ENCODE peak calls at places on chromosome 11, in nine cellular contexts. S, M, V, T, L, F, I, Z and N are unnamed samples.

GRCh38 chr11:75520688-75521087 is 5.1 kb downstream of the GDPD5 start:
- DNase-seq in S (peak; percentile 66), M (no peak), V (peak; percentile 90), T (no peak), L (no peak), F (no peak), I (no peak), Z (no peak), N (no peak)

GRCh38 chr11:71446942-71447688 is 1.1 kb downstream of the DHCR7 start:
- DNase-seq in S (no peak), M (no peak), V (peak; percentile 77), T (no peak), L (no peak), F (peak; percentile 57), I (peak; percentile 69), Z (no peak), N (peak; percentile 54)

GRCh38 chr11:83459802-83460201 is 173.6 kb upstream of the CCDC90B start:
- DNase-seq in S (no peak), M (no peak), V (no peak), T (no peak), L (no peak), F (no peak), I (peak; percentile 1), Z (no peak), N (no peak)

GRCh38 chr11:15176646-15177163 is 62.0 kb downstream of the INSC start:
- DNase-seq in S (no peak), M (no peak), V (no peak), T (no peak), L (no peak), F (no peak), I (no peak), Z (no peak), N (no peak)

GRCh38 chr11:63639195-63639832 is 25.1 kb upstream of the PLAAT3 start:
- DNase-seq in S (no peak), M (no peak), V (no peak), T (no peak), L (no peak), F (no peak), I (peak; percentile 15), Z (no peak), N (no peak)

GRCh38 chr11:48107188-48107704 is 109.4 kb upstream of the OR4B1 start:
- DNase-seq in S (no peak), M (no peak), V (peak; percentile 39), T (no peak), L (peak; percentile 49), F (peak; percentile 43), I (peak; percentile 60), Z (no peak), N (no peak)

GRCh38 chr11:18235394-18235926 is 1.1 kb downstream of the SAA4 start:
- DNase-seq in S (no peak), M (no peak), V (no peak), T (no peak), L (no peak), F (no peak), I (no peak), Z (no peak), N (no peak)

GRCh38 chr11:15800121-15800800 is 556.1 kb downstream of the SOX6 start:
- DNase-seq in S (peak; percentile 54), M (no peak), V (peak; percentile 52), T (peak; percentile 35), L (peak; percentile 78), F (peak; percentile 94), I (peak; percentile 96), Z (no peak), N (peak; percentile 55)

GRCh38 chr11:132336781-132337535 is 966.5 kb downstream of the NTM start:
- DNase-seq in S (no peak), M (no peak), V (no peak), T (no peak), L (no peak), F (no peak), I (no peak), Z (no peak), N (no peak)

GRCh38 chr11:29538339-29539036 is 478.3 kb downstream of the KCNA4 start:
- DNase-seq in S (no peak), M (no peak), V (no peak), T (no peak), L (no peak), F (no peak), I (no peak), Z (no peak), N (no peak)

GRCh38 chr11:61756452-61757212 is 4.2 kb downstream of the MYRF start:
- DNase-seq in S (no peak), M (no peak), V (peak; percentile 91), T (no peak), L (no peak), F (peak; percentile 26), I (peak; percentile 46), Z (no peak), N (peak; percentile 97)

GRCh38 chr11:120601566-120601965 is 90.0 kb downstream of the GRIK4 start:
- DNase-seq in S (no peak), M (no peak), V (no peak), T (no peak), L (no peak), F (peak; percentile 49), I (peak; percentile 57), Z (no peak), N (no peak)

GRCh38 chr11:120235024-120235628 is 4.8 kb upstream of the POU2F3 start:
- DNase-seq in S (peak; percentile 68), M (peak; percentile 57), V (no peak), T (peak; percentile 62), L (no peak), F (no peak), I (peak; percentile 47), Z (no peak), N (peak; percentile 77)

GRCh38 chr11:46161201-46161600 is 39.9 kb upstream of the PHF21A start:
- DNase-seq in S (no peak), M (no peak), V (no peak), T (no peak), L (no peak), F (no peak), I (no peak), Z (no peak), N (peak; percentile 18)

GRCh38 chr11:115078461-115079438 is 400.4 kb downstream of the NXPE2 start:
- DNase-seq in S (no peak), M (no peak), V (no peak), T (no peak), L (no peak), F (no peak), I (no peak), Z (no peak), N (no peak)

DNA sequence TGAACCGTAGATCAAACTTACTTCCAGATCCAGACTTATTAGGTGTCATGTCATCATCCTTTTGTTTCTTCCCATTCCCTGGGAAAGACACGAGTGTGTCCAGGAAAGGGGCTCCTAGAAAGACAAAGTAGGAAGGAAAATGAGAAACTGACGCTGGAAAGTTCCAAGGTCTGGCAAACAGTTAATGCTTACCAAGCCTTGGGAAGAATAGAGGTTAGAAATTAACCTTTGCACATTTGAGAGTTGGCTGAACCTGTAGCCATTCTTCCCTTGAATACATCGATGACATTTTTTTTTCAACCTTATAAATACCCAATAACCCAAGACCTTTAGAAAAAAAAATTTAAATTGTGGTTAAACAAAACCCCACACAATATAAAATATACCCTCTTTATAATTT is 77.3 kb downstream of the TRAF6 start:
- DNase-seq in S (no peak), M (no peak), V (no peak), T (no peak), L (no peak), F (no peak), I (no peak), Z (no peak), N (no peak)
- H3K27ac ChIP-seq in S (no peak overlapping the region), M (no peak overlapping the region), V (no peak overlapping the region), T (no peak overlapping the region), L (no peak overlapping the region), F (peak overlapping the region; percentile 93), I (no peak overlapping the region), Z (no peak overlapping the region), N (no peak overlapping the region)

GRCh38 chr11:9617960-9618359 is 44.5 kb downstream of the WEE1 start:
- DNase-seq in S (no peak), M (no peak), V (no peak), T (no peak), L (no peak), F (peak; percentile 62), I (peak; percentile 69), Z (no peak), N (no peak)
- H3K27ac ChIP-seq in S (peak overlapping the region; percentile 69), M (no peak overlapping the region), V (no peak overlapping the region), T (no peak overlapping the region), L (no peak overlapping the region), F (no peak overlapping the region), I (peak overlapping the region; percentile 68), Z (no peak overlapping the region), N (no peak overlapping the region)

DNA sequence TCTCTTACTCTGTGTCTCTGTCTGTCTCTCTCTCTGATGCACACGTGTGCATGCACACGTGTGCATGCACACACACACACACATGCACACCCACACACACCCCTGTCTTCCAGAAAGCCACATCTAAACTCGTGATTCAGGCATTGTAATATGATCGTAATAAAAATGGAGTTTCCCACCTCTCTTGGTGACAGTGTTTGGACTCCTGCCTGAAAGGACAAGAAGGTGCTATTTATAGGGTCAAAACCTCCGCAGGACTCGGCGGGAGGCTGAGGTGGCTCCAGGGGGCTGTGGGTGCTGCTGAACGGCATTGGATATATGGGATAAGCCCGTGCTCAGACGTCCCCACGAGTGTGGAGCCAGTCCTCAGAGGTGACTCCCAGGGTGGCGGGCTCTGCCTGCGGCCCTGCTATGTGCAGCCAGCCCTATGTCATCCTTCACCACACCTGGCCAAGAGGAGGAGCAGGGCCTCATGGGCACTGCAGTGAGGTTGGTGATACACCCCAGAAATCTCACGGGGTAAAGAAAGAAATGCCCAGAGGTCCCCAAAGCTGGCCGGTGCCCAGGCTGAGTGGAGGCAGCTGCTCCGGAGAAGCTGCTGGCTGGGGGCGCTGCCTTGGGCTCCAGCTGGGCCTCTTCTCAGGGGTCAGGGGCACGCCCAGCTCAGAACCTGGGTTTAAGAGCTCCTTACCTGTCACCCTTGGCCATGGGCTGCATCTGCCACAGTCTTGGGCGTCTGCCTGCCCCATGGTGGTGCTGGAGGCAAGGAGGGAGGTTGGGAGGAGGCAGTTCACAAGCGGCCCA is 5.0 kb upstream of the OSBPL5 start:
- DNase-seq in S (peak; percentile 56), M (no peak), V (no peak), T (no peak), L (no peak), F (peak; percentile 57), I (no peak), Z (no peak), N (no peak)
- H3K27ac ChIP-seq in S (peak overlapping the region; percentile 72), M (no peak overlapping the region), V (no peak overlapping the region), T (peak overlapping the region; percentile 73), L (no peak overlapping the region), F (no peak overlapping the region), I (peak overlapping the region; percentile 88), Z (no peak overlapping the region), N (no peak overlapping the region)

DNA sequence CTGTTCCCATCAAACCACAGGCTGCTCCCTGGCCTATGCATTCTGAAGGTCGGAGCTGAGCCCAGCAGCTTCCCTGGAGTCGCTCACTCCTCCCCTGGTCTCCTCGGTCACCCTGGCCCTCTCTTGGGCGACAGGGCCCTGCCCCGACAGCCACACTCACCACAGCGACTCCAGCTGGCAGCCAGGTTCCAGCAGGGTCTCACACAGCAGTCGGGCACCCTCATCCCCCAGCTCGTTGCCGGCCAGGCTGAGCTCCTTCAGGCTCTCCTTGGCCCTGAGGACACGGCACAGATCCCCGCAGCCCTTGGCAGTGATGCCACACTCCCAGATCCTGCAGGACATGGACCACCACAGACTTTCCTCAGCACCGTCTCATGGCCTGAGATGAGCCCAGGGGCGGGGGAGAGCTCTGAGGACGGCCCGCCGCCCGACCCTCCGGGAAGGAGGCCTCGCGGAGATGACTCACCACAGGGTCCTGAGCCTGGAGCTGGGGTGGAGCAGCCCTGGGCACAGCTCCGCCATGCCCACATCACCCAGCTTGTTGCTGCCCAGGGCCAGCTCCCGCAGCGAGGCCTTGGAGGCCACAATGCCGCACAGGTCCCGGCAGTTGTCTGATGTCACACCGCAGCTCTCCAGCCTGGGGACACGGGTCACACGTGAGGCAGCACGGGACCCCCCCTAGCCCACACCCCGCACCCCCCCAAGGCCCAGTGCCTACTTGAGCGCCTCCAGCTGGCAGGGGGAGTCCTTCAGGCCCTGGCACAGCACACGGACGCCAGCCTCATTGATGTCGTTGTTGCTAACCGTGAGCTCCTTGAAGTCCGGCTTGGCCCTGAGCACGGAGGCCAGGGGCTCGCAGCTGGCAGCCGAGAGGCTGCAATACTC is 8.5 kb downstream of the RNH1 start:
- DNase-seq in S (peak; percentile 56), M (no peak), V (no peak), T (no peak), L (no peak), F (no peak), I (no peak), Z (no peak), N (no peak)
- H3K27ac ChIP-seq in S (no peak overlapping the region), M (no peak overlapping the region), V (no peak overlapping the region), T (peak overlapping the region; percentile 99), L (no peak overlapping the region), F (no peak overlapping the region), I (no peak overlapping the region), Z (no peak overlapping the region), N (no peak overlapping the region)